ENCODE peak calls at places on chromosomes 12 and 14, in five cellular contexts. One of them, this sample, is unnamed.

GRCh38 chr12:97560359-97560758 is 97.8 kb downstream of the RMST start:
- DNase-seq in AG09309: no peak
- DNase-seq in WERI-Rb-1: no peak
- DNase-seq in progenitor cell of endocrine pancreas: no peak
- DNase-seq in PC-3: no peak
- DNase-seq in this sample: no peak

GRCh38 chr12:85693093-85693665 is 143.0 kb downstream of the RASSF9 start:
- DNase-seq in WERI-Rb-1: no peak
- DNase-seq in AG09309: no peak
- DNase-seq in PC-3: no peak
- DNase-seq in progenitor cell of endocrine pancreas: no peak
- DNase-seq in this sample: no peak

GRCh38 chr12:25017336-25017735 is 68.4 kb upstream of the BCAT1 start:
- DNase-seq in WERI-Rb-1: no peak
- DNase-seq in progenitor cell of endocrine pancreas: no peak
- DNase-seq in PC-3: no peak
- DNase-seq in AG09309: no peak
- DNase-seq in this sample: no peak

GRCh38 chr12:57151741-57152407 is 4.5 kb upstream of the LRP1-AS start:
- DNase-seq in progenitor cell of endocrine pancreas: no peak
- DNase-seq in WERI-Rb-1: no peak
- DNase-seq in PC-3: peak; percentile 81
- DNase-seq in AG09309: peak; percentile 78
- DNase-seq in this sample: no peak

GRCh38 chr12:6052940-6053329 is 71.5 kb downstream of the VWF start:
- DNase-seq in AG09309: no peak
- DNase-seq in PC-3: no peak
- DNase-seq in progenitor cell of endocrine pancreas: no peak
- DNase-seq in WERI-Rb-1: no peak
- DNase-seq in this sample: no peak

GRCh38 chr12:12985817-12986408 is 14.2 kb downstream of the HEBP1 start:
- DNase-seq in AG09309: no peak
- DNase-seq in progenitor cell of endocrine pancreas: no peak
- DNase-seq in WERI-Rb-1: peak; percentile 67
- DNase-seq in PC-3: peak; percentile 47
- DNase-seq in this sample: no peak

GRCh38 chr12:8890313-8891084 is 23.8 kb upstream of the PHC1 start:
- DNase-seq in WERI-Rb-1: peak; percentile 39
- DNase-seq in progenitor cell of endocrine pancreas: peak; percentile 74
- DNase-seq in PC-3: peak; percentile 59
- DNase-seq in AG09309: no peak
- DNase-seq in this sample: no peak

GRCh38 chr12:39165338-39165737 is 259.9 kb upstream of the CPNE8 start:
- DNase-seq in progenitor cell of endocrine pancreas: no peak
- DNase-seq in WERI-Rb-1: no peak
- DNase-seq in PC-3: no peak
- DNase-seq in AG09309: no peak
- DNase-seq in this sample: no peak

GRCh38 chr12:29816869-29817730 is 33.4 kb upstream of the TMTC1 start:
- DNase-seq in AG09309: no peak
- DNase-seq in WERI-Rb-1: peak; percentile 53
- DNase-seq in progenitor cell of endocrine pancreas: no peak
- DNase-seq in PC-3: no peak
- DNase-seq in this sample: no peak

GRCh38 chr14:29527286-29527685 is 400.4 kb downstream of the PRKD1 start:
- DNase-seq in progenitor cell of endocrine pancreas: no peak
- DNase-seq in AG09309: no peak
- DNase-seq in WERI-Rb-1: no peak
- DNase-seq in PC-3: no peak
- DNase-seq in this sample: no peak

GRCh38 chr12:127272864-127273263 is 994.1 kb upstream of the TMEM132C start:
- DNase-seq in progenitor cell of endocrine pancreas: no peak
- DNase-seq in WERI-Rb-1: no peak
- DNase-seq in AG09309: peak; percentile 92
- DNase-seq in PC-3: peak; percentile 99
- DNase-seq in this sample: no peak

GRCh38 chr12:120230326-120230973 is 29.5 kb upstream of the RPLP0 start:
- DNase-seq in AG09309: peak; percentile 73
- DNase-seq in PC-3: peak; percentile 99
- DNase-seq in progenitor cell of endocrine pancreas: no peak
- DNase-seq in WERI-Rb-1: peak; percentile 94
- DNase-seq in this sample: no peak

GRCh38 chr12:47969845-47970244 is 6.4 kb downstream of the TMEM106C start:
- DNase-seq in progenitor cell of endocrine pancreas: no peak
- DNase-seq in AG09309: no peak
- DNase-seq in PC-3: no peak
- DNase-seq in WERI-Rb-1: no peak
- DNase-seq in this sample: no peak

GRCh38 chr14:35252485-35252884 is 39.7 kb upstream of the PSMA6 start:
- DNase-seq in WERI-Rb-1: no peak
- DNase-seq in progenitor cell of endocrine pancreas: no peak
- DNase-seq in AG09309: no peak
- DNase-seq in PC-3: no peak
- DNase-seq in this sample: no peak

GRCh38 chr12:122921917-122922316 is 26.0 kb upstream of the VPS37B start:
- DNase-seq in AG09309: no peak
- DNase-seq in PC-3: no peak
- DNase-seq in progenitor cell of endocrine pancreas: no peak
- DNase-seq in WERI-Rb-1: no peak
- DNase-seq in this sample: no peak

GRCh38 chr14:90518075-90518940 is 121.5 kb downstream of the CALM1 start:
- DNase-seq in progenitor cell of endocrine pancreas: no peak
- DNase-seq in WERI-Rb-1: no peak
- DNase-seq in AG09309: no peak
- DNase-seq in PC-3: no peak
- DNase-seq in this sample: no peak

GRCh38 chr14:48937796-48938195 is 648.4 kb downstream of the RPS29 start:
- DNase-seq in PC-3: no peak
- DNase-seq in WERI-Rb-1: no peak
- DNase-seq in AG09309: no peak
- DNase-seq in progenitor cell of endocrine pancreas: no peak
- DNase-seq in this sample: no peak

GRCh38 chr12:17266856-17267255 is 660.9 kb upstream of the LMO3 start:
- DNase-seq in AG09309: no peak
- DNase-seq in PC-3: no peak
- DNase-seq in progenitor cell of endocrine pancreas: no peak
- DNase-seq in WERI-Rb-1: no peak
- DNase-seq in this sample: no peak

GRCh38 chr12:122135437-122136031 is 38.5 kb downstream of the IL31 start:
- DNase-seq in WERI-Rb-1: no peak
- DNase-seq in progenitor cell of endocrine pancreas: no peak
- DNase-seq in AG09309: no peak
- DNase-seq in PC-3: no peak
- DNase-seq in this sample: no peak

GRCh38 chr14:66240112-66240511 is 246.1 kb upstream of the CCDC196 start:
- DNase-seq in WERI-Rb-1: no peak
- DNase-seq in progenitor cell of endocrine pancreas: no peak
- DNase-seq in AG09309: no peak
- DNase-seq in PC-3: peak; percentile 22
- DNase-seq in this sample: no peak

GRCh38 chr12:115885040-115885439 is 392.5 kb downstream of the MED13L start:
- DNase-seq in PC-3: peak; percentile 47
- DNase-seq in WERI-Rb-1: no peak
- DNase-seq in progenitor cell of endocrine pancreas: no peak
- DNase-seq in AG09309: no peak
- DNase-seq in this sample: no peak

GRCh38 chr14:57212919-57213318 is 55.8 kb downstream of the EXOC5 start:
- DNase-seq in AG09309: no peak
- DNase-seq in WERI-Rb-1: no peak
- DNase-seq in PC-3: peak; percentile 55
- DNase-seq in progenitor cell of endocrine pancreas: no peak
- DNase-seq in this sample: no peak

GRCh38 chr12:16272222-16272621 is 5.3 kb downstream of the SLC15A5 start:
- DNase-seq in PC-3: peak; percentile 61
- DNase-seq in AG09309: no peak
- DNase-seq in WERI-Rb-1: no peak
- DNase-seq in progenitor cell of endocrine pancreas: no peak
- DNase-seq in this sample: no peak

GRCh38 chr12:9925746-9926393 is 6.3 kb downstream of the CLEC2A start:
- DNase-seq in PC-3: peak; percentile 57
- DNase-seq in progenitor cell of endocrine pancreas: no peak
- DNase-seq in AG09309: no peak
- DNase-seq in WERI-Rb-1: peak; percentile 15
- DNase-seq in this sample: no peak

GRCh38 chr12:132825089-132825488 is 3.6 kb downstream of the GOLGA3 start:
- DNase-seq in progenitor cell of endocrine pancreas: no peak
- DNase-seq in WERI-Rb-1: no peak
- DNase-seq in AG09309: no peak
- DNase-seq in PC-3: no peak
- DNase-seq in this sample: no peak

GRCh38 chr14:34956906-34957305 is 25.9 kb upstream of the SRP54 start:
- DNase-seq in PC-3: no peak
- DNase-seq in AG09309: no peak
- DNase-seq in progenitor cell of endocrine pancreas: no peak
- DNase-seq in WERI-Rb-1: no peak
- DNase-seq in this sample: no peak

DNA sequence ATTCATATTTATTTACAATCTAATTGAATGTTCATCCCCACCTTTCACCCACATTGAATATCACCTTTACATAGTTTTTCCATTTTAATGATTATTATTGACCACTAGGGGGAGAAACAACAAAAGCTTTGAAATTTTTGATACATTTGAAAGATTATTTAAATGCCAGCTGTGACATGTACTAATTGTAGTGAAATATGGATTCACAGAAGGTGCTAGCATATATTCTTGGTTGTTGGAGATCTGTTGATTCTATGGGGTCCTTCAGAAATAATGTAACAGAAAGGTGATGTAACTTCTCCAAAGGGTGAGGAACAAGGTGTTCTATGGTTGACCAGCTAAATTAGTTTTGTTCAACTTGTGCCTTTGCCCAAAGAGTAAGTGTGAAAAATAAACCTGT is 22.4 kb upstream of the GPR33 start:
- DNase-seq in progenitor cell of endocrine pancreas: no peak
- DNase-seq in WERI-Rb-1: no peak
- DNase-seq in AG09309: peak; percentile 1
- DNase-seq in PC-3: peak; percentile 58
- DNase-seq in this sample: no peak
- TF ChIP-seq CTCF in progenitor cell of endocrine pancreas: peak; percentile 77
- TF ChIP-seq CTCF in WERI-Rb-1: no peak
- TF ChIP-seq CTCF in AG09309: no peak
- TF ChIP-seq CTCF in PC-3: peak; percentile 87
- TF ChIP-seq CTCF in this sample: peak; percentile 36

GRCh38 chr12:88144546-88145468 is 2.7 kb downstream of the TMTC3 start:
- DNase-seq in PC-3: no peak
- DNase-seq in WERI-Rb-1: no peak
- DNase-seq in progenitor cell of endocrine pancreas: no peak
- DNase-seq in AG09309: no peak
- DNase-seq in this sample: no peak
- TF ChIP-seq CTCF in PC-3: no peak
- TF ChIP-seq CTCF in WERI-Rb-1: no peak
- TF ChIP-seq CTCF in progenitor cell of endocrine pancreas: no peak
- TF ChIP-seq CTCF in AG09309: no peak
- TF ChIP-seq CTCF in this sample: no peak

DNA sequence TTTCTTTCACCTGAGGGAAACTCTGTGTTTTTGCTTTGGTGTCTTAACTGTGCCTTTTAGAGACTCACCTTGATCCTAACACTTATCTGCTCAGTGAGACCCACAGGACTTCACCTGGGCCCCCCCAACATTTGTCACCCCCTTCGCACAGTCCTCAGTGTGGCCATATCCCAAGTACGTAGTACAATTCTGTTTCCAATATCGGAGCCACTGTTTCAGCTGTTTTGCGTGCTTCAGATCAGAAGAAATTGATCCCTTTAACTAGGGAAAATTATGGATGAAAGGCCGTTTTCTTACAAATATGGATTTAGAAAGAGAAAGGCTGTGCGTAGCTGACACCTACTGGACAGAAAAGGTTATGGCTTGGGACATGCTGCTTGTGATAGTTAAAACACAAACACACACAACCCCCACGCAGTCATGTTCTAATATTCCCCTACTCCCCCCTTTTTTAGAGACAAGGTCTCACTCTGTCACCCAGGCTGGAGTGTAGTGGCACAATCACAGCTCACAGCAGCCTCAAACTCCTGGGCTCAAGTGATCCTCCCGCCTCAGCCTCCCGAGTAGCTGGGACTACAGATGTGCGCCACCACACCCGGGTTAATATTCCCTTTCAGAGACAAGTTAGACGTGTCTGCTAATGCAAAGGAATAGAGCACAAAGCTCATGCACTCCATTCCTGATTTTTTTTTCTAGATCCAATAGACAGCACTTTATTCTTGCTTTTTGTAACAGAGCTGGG is 3.6 kb upstream of the SLC7A8 start:
- DNase-seq in progenitor cell of endocrine pancreas: no peak
- DNase-seq in AG09309: no peak
- DNase-seq in WERI-Rb-1: peak; percentile 30
- DNase-seq in PC-3: peak; percentile 76
- DNase-seq in this sample: no peak
- TF ChIP-seq CTCF in progenitor cell of endocrine pancreas: peak; percentile 79
- TF ChIP-seq CTCF in AG09309: peak; percentile 81
- TF ChIP-seq CTCF in WERI-Rb-1: peak; percentile 85
- TF ChIP-seq CTCF in PC-3: peak; percentile 87
- TF ChIP-seq CTCF in this sample: no peak

DNA sequence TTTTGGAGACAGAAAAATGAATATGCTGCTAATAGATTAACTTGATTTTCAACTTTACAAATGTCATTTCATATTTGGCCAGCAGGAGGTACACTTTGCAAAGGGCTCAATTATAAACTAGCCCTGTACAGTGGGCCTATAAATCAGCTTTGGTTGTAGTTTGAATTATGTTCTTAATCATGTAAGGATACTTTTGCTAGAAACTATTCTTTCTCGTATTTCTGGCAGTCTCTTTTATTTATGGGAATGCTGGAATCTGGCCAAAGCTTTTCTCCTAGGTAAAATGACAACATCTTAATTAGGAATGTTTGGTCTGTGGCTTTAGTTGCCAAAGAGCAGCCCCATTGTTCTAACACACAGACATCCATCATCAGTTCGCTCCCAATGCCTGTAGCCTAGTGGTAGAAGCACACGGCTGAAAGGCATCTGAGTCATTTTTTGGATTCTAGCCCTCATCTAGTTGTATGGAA is 1322.3 kb upstream of the SEL1L start:
- DNase-seq in progenitor cell of endocrine pancreas: no peak
- DNase-seq in WERI-Rb-1: no peak
- DNase-seq in AG09309: no peak
- DNase-seq in PC-3: peak; percentile 46
- DNase-seq in this sample: no peak
- TF ChIP-seq CTCF in progenitor cell of endocrine pancreas: peak; percentile 71
- TF ChIP-seq CTCF in WERI-Rb-1: peak; percentile 28
- TF ChIP-seq CTCF in AG09309: no peak
- TF ChIP-seq CTCF in PC-3: peak; percentile 47
- TF ChIP-seq CTCF in this sample: no peak